ENCODE peak calls at places on chromosomes 11 and 22, in eight cellular contexts. One of them, this sample, is unnamed.

GRCh38 chr11:111777094-111778046 is 11.2 kb upstream of the PPP2R1B start:
- DNase-seq in cardiac fibroblast: peak
- DNase-seq in dorsolateral prefrontal cortex: no peak
- DNase-seq in pancreas: no peak
- DNase-seq in lung: no peak
- DNase-seq in GM06990: peak
- DNase-seq in heart right ventricle: no peak
- DNase-seq in CD8-positive, alpha-beta T cell: no peak
- DNase-seq in this sample: no peak

GRCh38 chr22:43658823-43659222 is 153.3 kb downstream of the EFCAB6 start:
- DNase-seq in cardiac fibroblast: no peak
- DNase-seq in dorsolateral prefrontal cortex: no peak
- DNase-seq in pancreas: no peak
- DNase-seq in lung: no peak
- DNase-seq in GM06990: no peak
- DNase-seq in heart right ventricle: no peak
- DNase-seq in CD8-positive, alpha-beta T cell: no peak
- DNase-seq in this sample: no peak

GRCh38 chr22:21579474-21579851 is 11.9 kb downstream of the UBE2L3 start:
- DNase-seq in cardiac fibroblast: no peak
- DNase-seq in dorsolateral prefrontal cortex: no peak
- DNase-seq in pancreas: no peak
- DNase-seq in lung: no peak
- DNase-seq in GM06990: no peak
- DNase-seq in heart right ventricle: no peak
- DNase-seq in CD8-positive, alpha-beta T cell: no peak
- DNase-seq in this sample: no peak

GRCh38 chr11:123430736-123431356 is 777 bp downstream of the GRAMD1B start:
- DNase-seq in cardiac fibroblast: peak
- DNase-seq in dorsolateral prefrontal cortex: peak
- DNase-seq in pancreas: peak
- DNase-seq in lung: peak
- DNase-seq in GM06990: peak
- DNase-seq in heart right ventricle: peak
- DNase-seq in CD8-positive, alpha-beta T cell: peak
- DNase-seq in this sample: peak

GRCh38 chr11:29534831-29535230 is 482.0 kb downstream of the KCNA4 start:
- DNase-seq in cardiac fibroblast: no peak
- DNase-seq in dorsolateral prefrontal cortex: no peak
- DNase-seq in pancreas: no peak
- DNase-seq in lung: no peak
- DNase-seq in GM06990: no peak
- DNase-seq in heart right ventricle: no peak
- DNase-seq in CD8-positive, alpha-beta T cell: no peak
- DNase-seq in this sample: no peak

GRCh38 chr11:3195251-3196160 is 23.1 kb downstream of the MRGPRG start:
- DNase-seq in cardiac fibroblast: peak
- DNase-seq in dorsolateral prefrontal cortex: no peak
- DNase-seq in pancreas: no peak
- DNase-seq in lung: no peak
- DNase-seq in GM06990: no peak
- DNase-seq in heart right ventricle: no peak
- DNase-seq in CD8-positive, alpha-beta T cell: no peak
- DNase-seq in this sample: peak

GRCh38 chr11:33634291-33634834 is 66.3 kb downstream of the C11orf91 start:
- DNase-seq in cardiac fibroblast: no peak
- DNase-seq in dorsolateral prefrontal cortex: no peak
- DNase-seq in pancreas: no peak
- DNase-seq in lung: no peak
- DNase-seq in GM06990: no peak
- DNase-seq in heart right ventricle: no peak
- DNase-seq in CD8-positive, alpha-beta T cell: no peak
- DNase-seq in this sample: no peak

GRCh38 chr11:69645801-69646492 is 5.0 kb downstream of the CCND1 start:
- DNase-seq in cardiac fibroblast: no peak
- DNase-seq in dorsolateral prefrontal cortex: no peak
- DNase-seq in pancreas: no peak
- DNase-seq in lung: no peak
- DNase-seq in GM06990: no peak
- DNase-seq in heart right ventricle: no peak
- DNase-seq in CD8-positive, alpha-beta T cell: no peak
- DNase-seq in this sample: no peak

GRCh38 chr22:49994361-49995058 is 18.1 kb downstream of the IL17REL start:
- DNase-seq in cardiac fibroblast: no peak
- DNase-seq in dorsolateral prefrontal cortex: peak
- DNase-seq in pancreas: no peak
- DNase-seq in lung: no peak
- DNase-seq in GM06990: no peak
- DNase-seq in heart right ventricle: no peak
- DNase-seq in CD8-positive, alpha-beta T cell: no peak
- DNase-seq in this sample: no peak

GRCh38 chr11:44243633-44244343 is 66.2 kb downstream of the ALX4 start:
- DNase-seq in cardiac fibroblast: peak
- DNase-seq in dorsolateral prefrontal cortex: no peak
- DNase-seq in pancreas: no peak
- DNase-seq in lung: no peak
- DNase-seq in GM06990: no peak
- DNase-seq in heart right ventricle: no peak
- DNase-seq in CD8-positive, alpha-beta T cell: no peak
- DNase-seq in this sample: peak

GRCh38 chr11:134412508-134413333 is 679 bp upstream of the B3GAT1 start:
- DNase-seq in cardiac fibroblast: no peak
- DNase-seq in dorsolateral prefrontal cortex: peak
- DNase-seq in pancreas: no peak
- DNase-seq in lung: no peak
- DNase-seq in GM06990: no peak
- DNase-seq in heart right ventricle: no peak
- DNase-seq in CD8-positive, alpha-beta T cell: no peak
- DNase-seq in this sample: peak

GRCh38 chr11:96241351-96241841 is 101.6 kb downstream of the MAML2 start:
- DNase-seq in cardiac fibroblast: no peak
- DNase-seq in dorsolateral prefrontal cortex: no peak
- DNase-seq in pancreas: no peak
- DNase-seq in lung: no peak
- DNase-seq in GM06990: no peak
- DNase-seq in heart right ventricle: no peak
- DNase-seq in CD8-positive, alpha-beta T cell: no peak
- DNase-seq in this sample: no peak

GRCh38 chr22:36065775-36066544 is 37.3 kb upstream of the RBFOX2 start:
- DNase-seq in cardiac fibroblast: peak
- DNase-seq in dorsolateral prefrontal cortex: peak
- DNase-seq in pancreas: peak
- DNase-seq in lung: peak
- DNase-seq in GM06990: peak
- DNase-seq in heart right ventricle: peak
- DNase-seq in CD8-positive, alpha-beta T cell: peak
- DNase-seq in this sample: peak

GRCh38 chr22:28052818-28053217 is 133.8 kb upstream of the PITPNB start:
- DNase-seq in cardiac fibroblast: no peak
- DNase-seq in dorsolateral prefrontal cortex: no peak
- DNase-seq in pancreas: no peak
- DNase-seq in lung: no peak
- DNase-seq in GM06990: no peak
- DNase-seq in heart right ventricle: no peak
- DNase-seq in CD8-positive, alpha-beta T cell: no peak
- DNase-seq in this sample: no peak

GRCh38 chr22:29325785-29326315 is 10.4 kb upstream of the RASL10A start:
- DNase-seq in cardiac fibroblast: no peak
- DNase-seq in dorsolateral prefrontal cortex: no peak
- DNase-seq in pancreas: no peak
- DNase-seq in lung: no peak
- DNase-seq in GM06990: no peak
- DNase-seq in heart right ventricle: no peak
- DNase-seq in CD8-positive, alpha-beta T cell: no peak
- DNase-seq in this sample: peak

GRCh38 chr11:130403301-130403804 is 25.1 kb downstream of the ADAMTS8 start:
- DNase-seq in cardiac fibroblast: peak
- DNase-seq in dorsolateral prefrontal cortex: peak
- DNase-seq in pancreas: no peak
- DNase-seq in lung: peak
- DNase-seq in GM06990: no peak
- DNase-seq in heart right ventricle: peak
- DNase-seq in CD8-positive, alpha-beta T cell: no peak
- DNase-seq in this sample: no peak

GRCh38 chr22:37211075-37211852 is 1.0 kb downstream of the SSTR3 start:
- DNase-seq in cardiac fibroblast: no peak
- DNase-seq in dorsolateral prefrontal cortex: peak
- DNase-seq in pancreas: no peak
- DNase-seq in lung: no peak
- DNase-seq in GM06990: no peak
- DNase-seq in heart right ventricle: no peak
- DNase-seq in CD8-positive, alpha-beta T cell: no peak
- DNase-seq in this sample: no peak

GRCh38 chr22:26367402-26368245 is 61.4 kb upstream of the ASPHD2 start:
- DNase-seq in cardiac fibroblast: peak
- DNase-seq in dorsolateral prefrontal cortex: peak
- DNase-seq in pancreas: peak
- DNase-seq in lung: no peak
- DNase-seq in GM06990: peak
- DNase-seq in heart right ventricle: no peak
- DNase-seq in CD8-positive, alpha-beta T cell: peak
- DNase-seq in this sample: peak

GRCh38 chr11:7254731-7255291 is 3.1 kb downstream of the SYT9 start:
- DNase-seq in cardiac fibroblast: no peak
- DNase-seq in dorsolateral prefrontal cortex: no peak
- DNase-seq in pancreas: no peak
- DNase-seq in lung: no peak
- DNase-seq in GM06990: no peak
- DNase-seq in heart right ventricle: no peak
- DNase-seq in CD8-positive, alpha-beta T cell: no peak
- DNase-seq in this sample: no peak

GRCh38 chr11:86240164-86240563 is 4.4 kb upstream of the EED start:
- DNase-seq in cardiac fibroblast: no peak
- DNase-seq in dorsolateral prefrontal cortex: no peak
- DNase-seq in pancreas: no peak
- DNase-seq in lung: no peak
- DNase-seq in GM06990: no peak
- DNase-seq in heart right ventricle: no peak
- DNase-seq in CD8-positive, alpha-beta T cell: no peak
- DNase-seq in this sample: no peak

GRCh38 chr11:83464181-83464580 is 178.0 kb upstream of the CCDC90B start:
- DNase-seq in cardiac fibroblast: no peak
- DNase-seq in dorsolateral prefrontal cortex: no peak
- DNase-seq in pancreas: no peak
- DNase-seq in lung: no peak
- DNase-seq in GM06990: no peak
- DNase-seq in heart right ventricle: no peak
- DNase-seq in CD8-positive, alpha-beta T cell: no peak
- DNase-seq in this sample: no peak

GRCh38 chr11:102325088-102325487 is 7.8 kb downstream of the BIRC3 start:
- DNase-seq in cardiac fibroblast: no peak
- DNase-seq in dorsolateral prefrontal cortex: no peak
- DNase-seq in pancreas: no peak
- DNase-seq in lung: no peak
- DNase-seq in GM06990: no peak
- DNase-seq in heart right ventricle: no peak
- DNase-seq in CD8-positive, alpha-beta T cell: no peak
- DNase-seq in this sample: no peak
- TF ChIP-seq CTCF in cardiac fibroblast: no peak
- TF ChIP-seq CTCF in dorsolateral prefrontal cortex: no peak
- TF ChIP-seq CTCF in pancreas: no peak
- TF ChIP-seq CTCF in lung: no peak
- TF ChIP-seq CTCF in GM06990: no peak
- TF ChIP-seq CTCF in heart right ventricle: peak
- TF ChIP-seq CTCF in CD8-positive, alpha-beta T cell: no peak
- TF ChIP-seq CTCF in this sample: no peak

DNA sequence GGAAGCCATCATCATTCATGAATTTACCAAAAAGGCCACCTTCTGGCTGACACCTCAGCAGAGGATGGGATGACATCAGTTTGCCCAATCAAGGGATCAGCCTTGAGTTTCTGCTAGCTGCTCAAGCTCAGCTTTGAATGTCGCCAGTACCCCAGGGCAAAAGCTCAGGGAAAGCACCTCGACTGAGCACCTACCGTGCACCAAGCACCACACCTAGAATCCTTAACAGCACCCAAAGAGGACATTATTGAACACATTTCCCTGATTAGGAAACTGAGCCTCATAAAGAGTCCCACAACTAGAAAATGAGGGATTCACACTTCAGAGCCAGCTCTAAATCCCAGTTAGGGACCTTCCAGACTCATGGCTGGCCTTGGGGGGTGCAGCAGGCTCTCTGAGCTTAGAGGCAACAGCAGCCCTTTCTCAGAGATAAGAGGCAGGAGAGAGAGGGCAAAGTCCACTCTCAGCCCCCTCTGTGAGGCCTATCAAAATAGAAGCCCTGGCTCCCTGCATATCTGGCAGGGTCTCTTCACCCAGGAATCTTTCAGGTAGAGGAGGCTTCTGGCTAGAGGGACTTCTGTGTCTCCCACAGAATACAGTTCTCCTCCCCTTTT is 13.4 kb upstream of the DAGLA start:
- DNase-seq in cardiac fibroblast: no peak
- DNase-seq in dorsolateral prefrontal cortex: no peak
- DNase-seq in pancreas: peak
- DNase-seq in lung: no peak
- DNase-seq in GM06990: no peak
- DNase-seq in heart right ventricle: no peak
- DNase-seq in CD8-positive, alpha-beta T cell: no peak
- DNase-seq in this sample: no peak
- H3K4me3 ChIP-seq in cardiac fibroblast: no peak
- H3K4me3 ChIP-seq in dorsolateral prefrontal cortex: no peak
- H3K4me3 ChIP-seq in pancreas: peak
- H3K4me3 ChIP-seq in lung: no peak
- H3K4me3 ChIP-seq in GM06990: no peak
- H3K4me3 ChIP-seq in heart right ventricle: no peak
- H3K4me3 ChIP-seq in CD8-positive, alpha-beta T cell: no peak
- H3K4me3 ChIP-seq in this sample: no peak

DNA sequence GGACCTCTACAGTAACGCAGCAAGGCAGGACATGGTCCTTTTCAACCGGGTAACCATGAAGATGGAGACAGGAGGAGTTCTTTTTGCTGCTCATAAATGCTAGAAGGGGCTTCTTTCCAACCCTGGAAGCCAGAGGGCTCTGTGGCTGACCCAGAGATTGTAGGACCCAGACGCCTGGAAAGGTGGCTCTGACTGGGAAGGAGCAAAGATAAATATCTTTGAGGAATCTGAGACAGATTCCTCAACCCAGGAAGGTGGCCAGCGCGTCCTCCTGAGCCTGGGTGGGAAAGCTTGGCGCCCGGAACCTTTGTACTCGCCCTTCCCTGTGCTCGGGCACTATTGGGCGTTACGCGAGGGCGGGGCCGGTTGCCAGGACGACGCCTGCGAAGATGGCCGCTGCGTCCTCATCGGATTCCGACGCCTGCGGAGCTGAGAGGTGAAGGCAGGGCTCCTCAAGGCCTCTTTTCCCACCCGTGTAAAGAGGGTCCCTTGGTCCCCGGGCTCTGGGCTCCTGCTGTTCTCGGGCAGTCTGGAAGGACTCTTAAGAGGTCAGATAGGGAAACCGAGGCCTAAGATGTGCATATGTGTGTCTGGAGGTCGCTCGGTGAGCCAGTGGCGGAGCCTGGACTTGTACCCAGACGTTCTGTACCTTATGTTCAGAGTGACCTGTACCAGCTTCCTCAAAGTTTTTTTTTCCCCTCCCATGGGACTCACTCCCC is at the start of gene BBS1:
- DNase-seq in cardiac fibroblast: peak
- DNase-seq in dorsolateral prefrontal cortex: peak
- DNase-seq in pancreas: peak
- DNase-seq in lung: peak
- DNase-seq in GM06990: peak
- DNase-seq in heart right ventricle: peak
- DNase-seq in CD8-positive, alpha-beta T cell: peak
- DNase-seq in this sample: peak
- TF ChIP-seq CTCF in cardiac fibroblast: no peak
- TF ChIP-seq CTCF in dorsolateral prefrontal cortex: no peak
- TF ChIP-seq CTCF in pancreas: no peak
- TF ChIP-seq CTCF in lung: no peak
- TF ChIP-seq CTCF in GM06990: no peak
- TF ChIP-seq CTCF in heart right ventricle: peak
- TF ChIP-seq CTCF in CD8-positive, alpha-beta T cell: no peak
- TF ChIP-seq CTCF in this sample: no peak

GRCh38 chr11:67117667-67118058 is 1.4 kb upstream of the KDM2A start:
- DNase-seq in cardiac fibroblast: peak
- DNase-seq in dorsolateral prefrontal cortex: peak
- DNase-seq in pancreas: peak
- DNase-seq in lung: no peak
- DNase-seq in GM06990: peak
- DNase-seq in heart right ventricle: peak
- DNase-seq in CD8-positive, alpha-beta T cell: peak
- DNase-seq in this sample: no peak
- H3K4me3 ChIP-seq in cardiac fibroblast: no peak
- H3K4me3 ChIP-seq in dorsolateral prefrontal cortex: peak
- H3K4me3 ChIP-seq in pancreas: peak
- H3K4me3 ChIP-seq in lung: peak
- H3K4me3 ChIP-seq in GM06990: peak
- H3K4me3 ChIP-seq in heart right ventricle: peak
- H3K4me3 ChIP-seq in CD8-positive, alpha-beta T cell: peak
- H3K4me3 ChIP-seq in this sample: no peak